ENCODE peak calls at places on chromosomes 13 and 19, in seven cellular contexts. C is tibial artery, B is colonic mucosa, X is esophagus squamous epithelium, G is H9, Y is mucosa of descending colon, R is breast epithelium. D is an unnamed sample. For H3K9me3, the result is how much of the 10 kb centered on the place peaks cover.

GRCh38 chr19:15419413-15420025 is 731 bp upstream of the AKAP8L start:
- DNase-seq in R (no peak), X (no peak), G (no peak), B (no peak), C (no peak), Y (no peak), D (no peak)

GRCh38 chr19:33024398-33024797 is 40.3 kb downstream of the RHPN2 start:
- DNase-seq in Y (no peak), G (no peak), C (no peak), B (no peak), X (no peak), R (no peak), D (no peak)

GRCh38 chr13:113972451-113973217 is 1.2 kb downstream of the C13orf46 start:
- DNase-seq in G (no peak), B (no peak), C (peak), R (no peak), Y (peak), X (no peak), D (no peak)

GRCh38 chr19:6481541-6482342 is at the start of gene DENND1C:
- DNase-seq in X (peak), R (no peak), Y (peak), B (no peak), G (peak), C (no peak), D (peak)

GRCh38 chr13:78603240-78603947 is at the start of gene POU4F1:
- DNase-seq in G (peak), Y (peak), C (no peak), X (no peak), R (no peak), B (peak), D (peak)

GRCh38 chr19:14410054-14410774 is 8.9 kb downstream of the DDX39A start:
- DNase-seq in X (no peak), R (no peak), Y (peak), G (no peak), B (no peak), C (no peak), D (peak)

GRCh38 chr19:4083677-4084546 is 17.2 kb upstream of the ZBTB7A start:
- DNase-seq in B (peak), R (peak), X (no peak), C (no peak), G (peak), Y (peak), D (no peak)

GRCh38 chr13:27101289-27101688 is 70.3 kb downstream of the USP12 start:
- DNase-seq in B (no peak), R (no peak), X (no peak), C (no peak), Y (no peak), G (no peak), D (no peak)

GRCh38 chr13:33411312-33411711 is 125.8 kb upstream of the STARD13 start:
- DNase-seq in Y (no peak), G (no peak), X (no peak), R (no peak), B (no peak), C (no peak), D (no peak)

GRCh38 chr19:10669246-10669645 is 15.1 kb downstream of the ILF3 start:
- DNase-seq in B (no peak), C (no peak), R (no peak), G (no peak), X (no peak), Y (no peak), D (no peak)

GRCh38 chr19:17404015-17404414 is 1.4 kb downstream of the BST2 start:
- DNase-seq in C (no peak), Y (no peak), G (peak), R (no peak), X (no peak), B (no peak), D (no peak)

GRCh38 chr19:55552620-55553019 is 7.3 kb upstream of the SBK3 start:
- DNase-seq in Y (no peak), X (no peak), B (no peak), C (no peak), R (no peak), G (no peak), D (no peak)

GRCh38 chr13:94065741-94066140 is 413.7 kb downstream of the DCT start:
- DNase-seq in C (no peak), Y (no peak), G (no peak), X (no peak), R (no peak), B (no peak), D (no peak)

GRCh38 chr19:48735031-48735615 is 5.3 kb downstream of the RASIP1 start:
- DNase-seq in X (no peak), G (peak), B (no peak), R (no peak), C (no peak), Y (peak), D (no peak)

GRCh38 chr19:5954293-5954692 is 23.6 kb downstream of the RANBP3 start:
- DNase-seq in Y (no peak), C (no peak), R (no peak), X (no peak), G (no peak), B (no peak), D (no peak)

GRCh38 chr19:46579286-46579944 is 21.7 kb upstream of the CALM3 start:
- DNase-seq in G (peak), X (no peak), R (no peak), B (no peak), Y (no peak), C (no peak), D (no peak)

GRCh38 chr19:44496711-44497110 is 3.6 kb downstream of the ZNF180 start:
- DNase-seq in X (no peak), C (no peak), Y (no peak), R (no peak), G (no peak), B (no peak), D (no peak)
- H3K9me3 ChIP-seq in X (under half), C (under half), Y (half or more), R (half or more), G (under half), B (under half), D (under half)

GRCh38 chr19:2524361-2524839 is 48.5 kb downstream of the GADD45B start:
- DNase-seq in R (no peak), G (no peak), C (no peak), X (no peak), Y (no peak), B (no peak), D (no peak)
- H3K9me3 ChIP-seq in R (under half), G (under half), C (under half), X (under half), Y (under half), B (under half), D (under half)

GRCh38 chr19:31955061-31955460 is 390.3 kb upstream of the ZNF507 start:
- DNase-seq in B (no peak), Y (no peak), X (no peak), G (no peak), R (no peak), C (no peak), D (no peak)
- H3K9me3 ChIP-seq in B (under half), Y (under half), X (under half), G (under half), R (under half), C (under half), D (under half)

GRCh38 chr19:9348253-9348652 is 14.6 kb upstream of the ZNF177 start:
- DNase-seq in C (no peak), B (no peak), X (no peak), Y (no peak), G (no peak), R (no peak), D (no peak)

GRCh38 chr19:9345005-9345404 is 17.8 kb upstream of the ZNF177 start:
- DNase-seq in B (no peak), X (no peak), Y (no peak), R (no peak), G (no peak), C (no peak), D (no peak)

GRCh38 chr19:9353011-9353410 is 9.8 kb upstream of the ZNF177 start:
- DNase-seq in R (no peak), Y (no peak), B (no peak), X (no peak), C (no peak), G (no peak), D (no peak)

GRCh38 chr19:9352505-9352904 is 10.3 kb upstream of the ZNF177 start:
- DNase-seq in C (no peak), X (no peak), G (no peak), R (no peak), B (no peak), Y (no peak), D (no peak)

DNA sequence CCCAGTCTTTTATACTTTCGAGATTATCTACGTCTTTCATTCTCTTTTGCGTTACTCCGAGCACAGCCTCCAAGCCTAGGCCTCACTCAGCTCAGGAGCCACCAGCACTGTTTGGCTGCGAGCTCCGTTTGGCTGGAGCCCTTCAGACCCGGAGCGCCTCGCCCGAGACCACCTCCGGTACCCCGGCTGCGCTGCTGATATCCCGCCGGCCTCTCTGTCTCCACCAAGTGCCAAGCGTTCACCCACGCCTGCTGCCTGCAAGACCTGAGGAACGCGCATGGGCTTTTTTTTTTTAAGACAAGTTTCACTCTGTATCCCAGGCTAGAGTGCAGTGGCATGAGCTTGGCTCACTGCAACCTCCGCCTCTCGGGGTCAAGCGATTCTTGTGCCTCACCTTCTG is 14.1 kb upstream of the ZNF177 start:
- DNase-seq in R (no peak), C (no peak), G (no peak), B (no peak), Y (no peak), X (no peak), D (no peak)
- H3K9me3 ChIP-seq in R (half or more), C (under half), G (half or more), B (under half), Y (half or more), X (under half), D (under half)

GRCh38 chr19:23531976-23532375 is 136.7 kb upstream of the ZNF91 start:
- DNase-seq in B (no peak), R (no peak), Y (no peak), G (no peak), C (no peak), X (no peak), D (no peak)
- H3K9me3 ChIP-seq in B (under half), R (under half), Y (under half), G (half or more), C (under half), X (under half), D (under half)

DNA sequence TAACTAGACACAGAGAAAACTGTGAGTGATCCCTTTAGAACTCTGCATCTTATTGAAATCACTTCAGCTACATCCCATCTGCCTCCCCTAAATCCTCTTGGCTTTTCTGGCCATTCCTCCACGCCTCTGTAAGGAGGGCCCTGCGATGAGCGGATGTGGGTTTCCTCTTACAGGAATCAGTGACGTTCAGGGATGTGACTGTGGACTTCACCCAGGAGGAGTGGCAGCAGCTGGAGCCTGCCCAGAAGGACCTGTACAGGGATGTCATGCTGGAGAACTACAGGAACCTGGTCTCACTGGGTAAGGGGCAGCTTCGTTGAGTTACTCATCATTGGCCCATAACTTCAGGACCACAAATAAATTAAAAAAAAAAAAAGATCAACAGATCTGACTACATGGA is 18.5 kb downstream of the ZNF71 start:
- DNase-seq in Y (no peak), X (no peak), G (no peak), B (no peak), R (no peak), C (no peak), D (no peak)
- H3K9me3 ChIP-seq in Y (half or more), X (under half), G (under half), B (under half), R (half or more), C (under half), D (under half)